ENCODE peak calls at places on chromosomes 7 and 10, in ten cellular contexts. Q, Z, U, A, O, X, B, S, I and G are unnamed samples. For H3K36me3, the result is how much of the 10 kb centered on the place peaks cover.

GRCh38 chr7:5997210-5997808 is 11.5 kb downstream of the PMS2 start:
- DNase-seq in B (peak), A (peak), Q (peak), O (peak), S (no peak), I (peak), Z (peak), X (peak), U (no peak), G (peak)

GRCh38 chr10:95759233-95759826 is 3.4 kb downstream of the ENTPD1 start:
- DNase-seq in U (no peak), O (no peak), A (no peak), B (no peak), Q (no peak), Z (no peak), X (no peak), S (no peak), I (no peak), G (no peak)

GRCh38 chr7:101226686-101227085 is 8.7 kb downstream of the ZNHIT1 start:
- DNase-seq in B (no peak), O (no peak), Q (no peak), U (no peak), S (no peak), A (no peak), Z (no peak), I (no peak), X (no peak), G (no peak)

GRCh38 chr10:32332299-32332750 is 14.6 kb downstream of the EPC1 start:
- DNase-seq in S (no peak), X (no peak), U (no peak), B (no peak), Q (no peak), Z (no peak), A (peak), I (peak), O (no peak), G (peak)

GRCh38 chr10:94983555-94983954 is 45.1 kb downstream of the CYP2C9 start:
- DNase-seq in Z (no peak), S (no peak), X (peak), U (no peak), B (no peak), Q (no peak), I (no peak), A (no peak), O (no peak), G (no peak)

GRCh38 chr7:30173058-30173897 is 38.5 kb downstream of the MTURN start:
- DNase-seq in A (peak), U (peak), B (peak), I (no peak), Q (peak), S (no peak), X (peak), Z (peak), O (peak), G (peak)

GRCh38 chr7:157676001-157676400 is 339.2 kb downstream of the DNAJB6 start:
- DNase-seq in I (no peak), X (no peak), U (peak), A (no peak), Z (no peak), S (no peak), O (no peak), Q (no peak), B (no peak), G (no peak)

GRCh38 chr7:73350311-73351068 is 22.5 kb downstream of the FKBP6 start:
- DNase-seq in X (no peak), S (no peak), I (no peak), Q (no peak), Z (no peak), A (no peak), B (no peak), U (no peak), O (no peak), G (no peak)

GRCh38 chr7:50742401-50742800 is 40.3 kb downstream of the GRB10 start:
- DNase-seq in X (no peak), Z (no peak), B (no peak), Q (no peak), S (no peak), O (no peak), U (no peak), I (no peak), A (no peak), G (peak)

GRCh38 chr7:50735327-50735726 is 47.4 kb downstream of the GRB10 start:
- DNase-seq in I (no peak), B (no peak), Q (no peak), X (no peak), U (no peak), Z (no peak), S (no peak), O (no peak), A (no peak), G (no peak)

GRCh38 chr7:50743893-50744292 is 38.8 kb downstream of the GRB10 start:
- DNase-seq in O (no peak), X (no peak), B (no peak), U (no peak), Q (no peak), A (no peak), Z (no peak), I (no peak), S (no peak), G (no peak)

GRCh38 chr7:50738932-50739331 is 43.8 kb downstream of the GRB10 start:
- DNase-seq in A (peak), B (no peak), Q (no peak), U (no peak), S (no peak), O (no peak), I (no peak), Z (no peak), X (no peak), G (no peak)

GRCh38 chr7:50739744-50740455 is 42.8 kb downstream of the GRB10 start:
- DNase-seq in O (no peak), X (no peak), Q (no peak), A (no peak), U (no peak), B (no peak), I (peak), Z (no peak), S (no peak), G (no peak)
- TF ChIP-seq CTCF in O (no peak), X (no peak), Q (no peak), A (no peak), U (no peak), B (no peak), I (no peak), Z (no peak), S (no peak), G (no peak)

DNA sequence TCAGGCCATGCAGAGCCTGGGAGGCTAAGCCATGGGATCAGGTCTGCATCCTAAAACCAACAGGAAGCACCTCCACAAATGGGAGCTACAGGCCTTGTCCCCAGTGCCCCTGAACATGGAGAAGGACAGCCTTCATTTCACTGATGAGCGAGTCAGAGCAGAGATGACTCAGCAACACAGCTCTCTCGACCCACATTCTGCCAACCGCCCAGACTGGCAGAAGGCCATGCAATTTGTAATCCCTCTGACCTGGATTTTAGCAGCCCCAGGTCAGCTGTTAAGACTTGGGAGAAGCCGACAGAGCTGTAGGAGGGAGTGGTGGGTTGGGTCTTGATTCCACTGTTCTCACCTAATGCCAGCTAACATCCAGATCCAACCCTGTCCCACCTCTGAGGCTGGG is 25.5 kb downstream of the VOPP1 start:
- DNase-seq in B (peak), Q (peak), S (peak), I (peak), U (peak), X (no peak), A (peak), O (no peak), Z (peak), G (peak)
- H3K36me3 ChIP-seq in B (under half), Q (under half), S (under half), I (under half), U (under half), X (under half), A (under half), O (under half), Z (under half), G (under half)

DNA sequence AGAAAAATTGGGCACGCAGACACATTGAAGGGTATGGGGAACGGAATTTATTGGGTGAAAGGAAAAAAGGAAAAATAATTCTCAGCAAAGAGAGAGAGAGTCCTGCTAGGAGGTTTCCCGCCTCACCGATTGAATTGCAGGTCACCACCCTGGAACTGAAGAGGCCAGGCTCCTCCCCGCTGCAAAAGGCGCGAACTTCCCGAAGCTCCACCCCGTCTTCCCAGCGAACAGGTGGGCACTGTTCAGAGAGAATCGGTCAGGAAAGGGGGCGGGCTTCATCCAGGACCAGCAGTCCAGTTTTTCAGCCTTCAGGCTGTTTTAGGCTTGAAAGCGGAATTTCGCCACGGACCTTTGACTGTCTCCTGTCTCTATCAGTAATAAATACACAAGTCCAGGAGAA is 27.3 kb upstream of the CADPS2 start:
- DNase-seq in I (no peak), B (no peak), U (no peak), A (no peak), X (no peak), Z (no peak), Q (no peak), O (no peak), S (no peak), G (no peak)
- H3K4me3 ChIP-seq in I (no peak), B (no peak), U (no peak), A (no peak), X (no peak), Z (no peak), Q (no peak), O (no peak), S (no peak), G (no peak)

GRCh38 chr10:78260675-78261074 is 227.0 kb downstream of the RPS24 start:
- DNase-seq in A (no peak), Q (no peak), I (no peak), S (no peak), Z (no peak), X (no peak), U (no peak), O (no peak), B (no peak), G (no peak)

GRCh38 chr10:78255796-78256638 is 222.4 kb downstream of the RPS24 start:
- DNase-seq in U (peak), O (peak), Z (peak), S (peak), A (peak), I (no peak), Q (peak), B (no peak), X (no peak), G (peak)

GRCh38 chr10:78260141-78260540 is 226.5 kb downstream of the RPS24 start:
- DNase-seq in X (no peak), A (no peak), I (no peak), U (no peak), Z (no peak), Q (no peak), B (peak), O (peak), S (no peak), G (no peak)

GRCh38 chr10:78259394-78259793 is 225.7 kb downstream of the RPS24 start:
- DNase-seq in Z (no peak), U (no peak), O (no peak), A (no peak), Q (no peak), X (no peak), S (no peak), B (no peak), I (no peak), G (no peak)

GRCh38 chr10:78258303-78259030 is 224.8 kb downstream of the RPS24 start:
- DNase-seq in Z (no peak), A (peak), Q (peak), U (no peak), B (no peak), I (no peak), O (no peak), X (no peak), S (no peak), G (peak)
- TF ChIP-seq CTCF in Z (no peak), A (peak), Q (no peak), U (no peak), B (no peak), I (no peak), O (no peak), X (peak), S (no peak), G (peak)

GRCh38 chr7:50366311-50366710 is 61.8 kb downstream of the IKZF1 start:
- DNase-seq in S (no peak), Q (no peak), I (no peak), A (no peak), O (no peak), Z (no peak), B (no peak), X (no peak), U (no peak), G (no peak)
- H3K36me3 ChIP-seq in S (under half), Q (under half), I (under half), A (under half), O (under half), Z (under half), B (under half), X (under half), U (under half), G (under half)

DNA sequence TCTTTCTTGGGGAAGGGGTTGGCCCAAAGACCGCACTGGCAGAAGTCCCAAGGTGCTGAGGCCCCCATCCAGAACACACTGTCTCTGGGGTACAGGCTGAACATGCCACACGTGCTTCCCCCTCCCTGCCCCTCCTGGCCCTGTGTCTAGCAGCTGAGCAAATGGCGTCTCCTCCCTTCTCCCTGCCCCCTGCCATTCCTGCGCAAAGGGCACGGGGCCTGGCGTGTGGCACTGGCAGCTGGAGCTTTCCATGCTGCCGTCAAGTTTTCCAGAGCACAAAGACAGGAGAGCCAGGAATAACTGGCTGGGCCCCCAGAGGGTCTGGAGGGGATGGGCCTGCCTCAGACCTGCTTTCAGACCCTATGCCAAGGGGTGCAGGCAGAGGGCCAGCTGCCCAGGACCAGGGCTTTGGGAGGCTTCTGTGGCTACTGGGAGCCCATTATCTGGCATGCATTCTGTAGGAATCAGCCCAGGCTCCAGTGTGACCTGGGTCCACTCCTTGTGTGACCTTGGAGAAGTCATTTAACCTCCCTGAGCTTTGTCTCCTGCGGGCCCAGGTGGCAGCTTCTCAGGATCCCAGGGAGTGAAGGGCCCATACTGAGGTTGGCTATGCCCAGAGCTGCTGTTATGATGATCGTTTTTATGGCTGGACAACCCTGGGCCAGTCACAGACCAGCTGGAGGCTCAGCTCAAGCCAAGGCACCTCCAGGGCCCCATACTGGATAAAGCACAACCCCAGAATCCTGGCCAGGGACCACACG is 710 bp upstream of the LDB3 start:
- DNase-seq in B (no peak), A (no peak), I (no peak), Z (peak), X (no peak), Q (no peak), U (no peak), S (no peak), O (no peak), G (no peak)
- H3K4me3 ChIP-seq in B (no peak), A (no peak), I (no peak), Z (peak), X (no peak), Q (no peak), U (peak), S (no peak), O (no peak), G (no peak)

GRCh38 chr10:75234683-75235374 is 928 bp downstream of the COMTD1 start:
- DNase-seq in I (peak), O (peak), X (peak), A (peak), B (peak), Q (no peak), S (no peak), U (peak), Z (no peak), G (no peak)

GRCh38 chr10:75236178-75236825 is 545 bp upstream of the COMTD1 start:
- DNase-seq in U (peak), A (no peak), Q (no peak), X (no peak), S (no peak), B (no peak), Z (no peak), O (no peak), I (no peak), G (no peak)

GRCh38 chr10:75235375-75236177 is at the start of gene COMTD1:
- DNase-seq in X (peak), U (peak), I (peak), S (peak), B (peak), A (peak), Q (peak), O (peak), Z (peak), G (peak)

GRCh38 chr10:75233444-75234016 is 2.2 kb downstream of the COMTD1 start:
- DNase-seq in O (peak), B (peak), U (peak), S (no peak), Z (no peak), Q (no peak), I (peak), X (peak), A (peak), G (no peak)

GRCh38 chr10:75234017-75234682 is 1.6 kb downstream of the COMTD1 start:
- DNase-seq in Z (peak), O (peak), I (peak), B (peak), X (peak), A (peak), U (peak), Q (peak), S (no peak), G (peak)
- TF ChIP-seq CTCF in Z (peak), O (no peak), I (no peak), B (no peak), X (no peak), A (no peak), U (no peak), Q (no peak), S (no peak), G (no peak)

DNA sequence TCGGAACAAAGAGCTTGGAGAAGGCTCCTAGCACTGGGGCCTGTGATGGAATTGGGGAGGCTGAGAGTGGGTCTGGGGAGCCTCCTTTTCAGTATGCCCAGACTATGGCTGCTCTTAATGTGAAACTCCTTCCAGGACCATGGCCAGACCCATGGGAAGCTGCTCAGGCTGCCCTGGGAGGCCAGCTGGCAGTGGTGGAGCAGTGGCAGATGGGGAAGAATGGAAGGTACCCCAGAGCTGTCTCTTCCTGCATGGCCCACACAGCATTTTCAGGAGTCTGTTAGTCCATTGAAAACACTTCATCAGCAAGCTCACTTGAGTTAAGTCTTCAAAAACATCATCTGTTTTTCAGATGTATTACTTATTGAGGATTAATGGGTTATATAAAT is 18.5 kb downstream of the NACAD start:
- DNase-seq in Q (no peak), A (no peak), X (no peak), B (no peak), S (no peak), U (no peak), O (no peak), I (no peak), Z (no peak), G (no peak)
- H3K36me3 ChIP-seq in Q (half or more), A (under half), X (under half), B (under half), S (under half), U (half or more), O (under half), I (half or more), Z (half or more), G (under half)

GRCh38 chr10:78971094-78971682 is 97.6 kb upstream of the ZMIZ1 start:
- DNase-seq in I (no peak), B (no peak), Q (no peak), S (no peak), U (no peak), X (no peak), Z (no peak), A (no peak), O (no peak), G (no peak)

GRCh38 chr10:78973901-78974408 is 94.8 kb upstream of the ZMIZ1 start:
- DNase-seq in I (peak), O (peak), X (peak), S (peak), A (peak), U (peak), Z (peak), Q (peak), B (no peak), G (peak)

GRCh38 chr10:78970261-78970660 is 98.5 kb upstream of the ZMIZ1 start:
- DNase-seq in B (no peak), X (no peak), A (no peak), Q (no peak), U (no peak), S (no peak), O (no peak), I (no peak), Z (no peak), G (no peak)

GRCh38 chr10:78972947-78973900 is 95.5 kb upstream of the ZMIZ1 start:
- DNase-seq in I (peak), S (peak), A (peak), X (peak), O (peak), Q (peak), Z (peak), B (peak), U (peak), G (peak)

GRCh38 chr10:78972160-78972946 is 96.4 kb upstream of the ZMIZ1 start:
- DNase-seq in X (peak), A (peak), Z (peak), S (peak), U (peak), B (peak), O (peak), Q (peak), I (no peak), G (no peak)
- H3K4me3 ChIP-seq in X (no peak), A (peak), Z (no peak), S (no peak), U (no peak), B (no peak), O (no peak), Q (no peak), I (no peak), G (no peak)